ENCODE peak calls at places on chromosomes 7 and 10, in four cellular contexts. F is H1; U is stimulated activated CD4-positive, alpha-beta T cell treated with anti-CD3 and anti-CD28 coated beads, Interleukin-2, amount 100 ng/mL, for 4 hours; X is fibroblast of the aortic adventitia. V is an unnamed sample.
A peak's percentile ranks its signal among the peaks of the same experiment; 100 is the strongest.

GRCh38 chr7:30688718-30689221 is 6.5 kb upstream of the CRHR2 start:
- DNase-seq in F (no peak), X (peak; percentile 9), U (no peak), V (no peak)

GRCh38 chr7:81624650-81625310 is 145.1 kb downstream of the HGF start:
- DNase-seq in X (peak; percentile 65), U (no peak), F (no peak), V (no peak)

GRCh38 chr7:129951076-129952011 is 1.4 kb downstream of the UBE2H start:
- DNase-seq in U (no peak), F (no peak), X (peak; percentile 41), V (no peak)

GRCh38 chr7:80967536-80968297 is 48.9 kb upstream of the SEMA3C start:
- DNase-seq in F (no peak), X (peak; percentile 45), U (no peak), V (no peak)

GRCh38 chr7:87628780-87629569 is 777 bp downstream of the RUNDC3B start:
- DNase-seq in X (no peak), U (peak; percentile 4), F (no peak), V (no peak)

GRCh38 chr7:35333265-35333664 is 79.4 kb upstream of the TBX20 start:
- DNase-seq in F (no peak), X (no peak), U (no peak), V (no peak)

GRCh38 chr7:42128703-42129102 is 108.3 kb downstream of the GLI3 start:
- DNase-seq in F (no peak), X (no peak), U (no peak), V (no peak)

GRCh38 chr10:124119933-124120332 is 26.5 kb upstream of the CHST15 start:
- DNase-seq in X (no peak), U (no peak), F (no peak), V (no peak)

GRCh38 chr10:116809528-116810500 is 39.5 kb upstream of the ENO4 start:
- DNase-seq in U (no peak), F (no peak), X (no peak), V (no peak)

GRCh38 chr10:130020651-130021372 is 56.7 kb upstream of the EBF3 start:
- DNase-seq in U (no peak), F (no peak), X (no peak), V (no peak)

GRCh38 chr10:126097558-126098215 is 201.3 kb downstream of the FANK1 start:
- DNase-seq in U (no peak), X (no peak), F (no peak), V (no peak)

V was measured in iPS DF 19.7.